ENCODE peak calls at places on chromosome 11, in four cellular contexts. One of them, this sample, is unnamed. For H3K4me1, the result is how much of the 10 kb centered on the place peaks cover.

GRCh38 chr11:120305286-120305685 is 19.8 kb upstream of the TLCD5 start:
- DNase-seq in heart right ventricle: no peak
- DNase-seq in mucosa of descending colon: peak
- DNase-seq in CD8-positive, alpha-beta memory T cell: no peak
- DNase-seq in this sample: peak

GRCh38 chr11:16001044-16001568 is 355.2 kb downstream of the SOX6 start:
- DNase-seq in mucosa of descending colon: no peak
- DNase-seq in heart right ventricle: no peak
- DNase-seq in CD8-positive, alpha-beta memory T cell: no peak
- DNase-seq in this sample: no peak

GRCh38 chr11:99410636-99411035 is 389.9 kb downstream of the CNTN5 start:
- DNase-seq in heart right ventricle: no peak
- DNase-seq in CD8-positive, alpha-beta memory T cell: no peak
- DNase-seq in mucosa of descending colon: no peak
- DNase-seq in this sample: no peak

GRCh38 chr11:76085321-76085720 is 121.0 kb downstream of the WNT11 start:
- DNase-seq in heart right ventricle: no peak
- DNase-seq in CD8-positive, alpha-beta memory T cell: no peak
- DNase-seq in mucosa of descending colon: no peak
- DNase-seq in this sample: no peak

GRCh38 chr11:101407324-101407723 is 176.5 kb downstream of the TRPC6 start:
- DNase-seq in mucosa of descending colon: no peak
- DNase-seq in CD8-positive, alpha-beta memory T cell: no peak
- DNase-seq in heart right ventricle: no peak
- DNase-seq in this sample: no peak

GRCh38 chr11:43577566-43578264 is 102.8 kb upstream of the HSD17B12 start:
- DNase-seq in heart right ventricle: no peak
- DNase-seq in mucosa of descending colon: no peak
- DNase-seq in CD8-positive, alpha-beta memory T cell: no peak
- DNase-seq in this sample: no peak

GRCh38 chr11:25899761-25900160 is 432.2 kb upstream of the ANO3 start:
- DNase-seq in mucosa of descending colon: no peak
- DNase-seq in CD8-positive, alpha-beta memory T cell: no peak
- DNase-seq in heart right ventricle: no peak
- DNase-seq in this sample: no peak

GRCh38 chr11:105202844-105203548 is 63.4 kb upstream of the CARD18 start:
- DNase-seq in mucosa of descending colon: peak
- DNase-seq in CD8-positive, alpha-beta memory T cell: no peak
- DNase-seq in heart right ventricle: no peak
- DNase-seq in this sample: peak

GRCh38 chr11:6650980-6651379 is 4.6 kb downstream of the DCHS1 start:
- DNase-seq in heart right ventricle: no peak
- DNase-seq in CD8-positive, alpha-beta memory T cell: no peak
- DNase-seq in mucosa of descending colon: no peak
- DNase-seq in this sample: no peak

GRCh38 chr11:44946268-44946667 is 4.4 kb downstream of the TP53I11 start:
- DNase-seq in mucosa of descending colon: no peak
- DNase-seq in CD8-positive, alpha-beta memory T cell: no peak
- DNase-seq in heart right ventricle: peak
- DNase-seq in this sample: peak

GRCh38 chr11:72613977-72614376 is 60.2 kb downstream of the PDE2A start:
- DNase-seq in heart right ventricle: peak
- DNase-seq in mucosa of descending colon: peak
- DNase-seq in CD8-positive, alpha-beta memory T cell: no peak
- DNase-seq in this sample: peak

GRCh38 chr11:64250875-64251721 is at the start of gene PLCB3:
- DNase-seq in mucosa of descending colon: peak
- DNase-seq in heart right ventricle: peak
- DNase-seq in CD8-positive, alpha-beta memory T cell: peak
- DNase-seq in this sample: no peak

GRCh38 chr11:83007477-83007876 is 64.2 kb downstream of the RAB30 start:
- DNase-seq in CD8-positive, alpha-beta memory T cell: no peak
- DNase-seq in heart right ventricle: no peak
- DNase-seq in mucosa of descending colon: no peak
- DNase-seq in this sample: no peak

GRCh38 chr11:76849376-76849775 is 11.3 kb upstream of the ACER3 start:
- DNase-seq in CD8-positive, alpha-beta memory T cell: no peak
- DNase-seq in heart right ventricle: no peak
- DNase-seq in mucosa of descending colon: no peak
- DNase-seq in this sample: no peak

GRCh38 chr11:63248966-63249365 is 5.6 kb upstream of the SLC22A25 start:
- DNase-seq in heart right ventricle: no peak
- DNase-seq in CD8-positive, alpha-beta memory T cell: no peak
- DNase-seq in mucosa of descending colon: no peak
- DNase-seq in this sample: no peak

GRCh38 chr11:33701302-33701701 is 676 bp upstream of the C11orf91 start:
- DNase-seq in CD8-positive, alpha-beta memory T cell: no peak
- DNase-seq in mucosa of descending colon: no peak
- DNase-seq in heart right ventricle: no peak
- DNase-seq in this sample: no peak

GRCh38 chr11:126355926-126356897 is 726 bp downstream of the ST3GAL4 start:
- DNase-seq in heart right ventricle: peak
- DNase-seq in mucosa of descending colon: no peak
- DNase-seq in CD8-positive, alpha-beta memory T cell: no peak
- DNase-seq in this sample: peak

GRCh38 chr11:8167796-8168195 is 1.0 kb downstream of the RIC3 start:
- DNase-seq in mucosa of descending colon: no peak
- DNase-seq in heart right ventricle: no peak
- DNase-seq in CD8-positive, alpha-beta memory T cell: no peak
- DNase-seq in this sample: no peak

GRCh38 chr11:66859686-66860448 is 3.0 kb downstream of the LRFN4 start:
- DNase-seq in mucosa of descending colon: no peak
- DNase-seq in CD8-positive, alpha-beta memory T cell: no peak
- DNase-seq in heart right ventricle: no peak
- DNase-seq in this sample: no peak

GRCh38 chr11:69644962-69645675 is 4.2 kb downstream of the CCND1 start:
- DNase-seq in mucosa of descending colon: no peak
- DNase-seq in heart right ventricle: no peak
- DNase-seq in CD8-positive, alpha-beta memory T cell: no peak
- DNase-seq in this sample: no peak

GRCh38 chr11:66907751-66908173 is 50.4 kb downstream of the PC start:
- DNase-seq in mucosa of descending colon: no peak
- DNase-seq in heart right ventricle: no peak
- DNase-seq in CD8-positive, alpha-beta memory T cell: no peak
- DNase-seq in this sample: no peak

GRCh38 chr11:108035690-108036089 is 27.0 kb downstream of the CUL5 start:
- DNase-seq in CD8-positive, alpha-beta memory T cell: no peak
- DNase-seq in heart right ventricle: no peak
- DNase-seq in mucosa of descending colon: no peak
- DNase-seq in this sample: no peak

GRCh38 chr11:75339685-75340409 is 11.6 kb downstream of the ARRB1 start:
- DNase-seq in CD8-positive, alpha-beta memory T cell: no peak
- DNase-seq in heart right ventricle: peak
- DNase-seq in mucosa of descending colon: no peak
- DNase-seq in this sample: peak

GRCh38 chr11:9719949-9720646 is 56.2 kb downstream of the SWAP70 start:
- DNase-seq in heart right ventricle: no peak
- DNase-seq in CD8-positive, alpha-beta memory T cell: no peak
- DNase-seq in mucosa of descending colon: no peak
- DNase-seq in this sample: no peak

GRCh38 chr11:6568191-6568918 is 35.1 kb downstream of the RRP8 start:
- DNase-seq in mucosa of descending colon: peak
- DNase-seq in CD8-positive, alpha-beta memory T cell: no peak
- DNase-seq in heart right ventricle: no peak
- DNase-seq in this sample: no peak

GRCh38 chr11:48101044-48101733 is 115.4 kb upstream of the OR4B1 start:
- DNase-seq in heart right ventricle: no peak
- DNase-seq in mucosa of descending colon: no peak
- DNase-seq in CD8-positive, alpha-beta memory T cell: no peak
- DNase-seq in this sample: no peak

GRCh38 chr11:62665630-62666258 is 632 bp downstream of the CSKMT start:
- DNase-seq in heart right ventricle: peak
- DNase-seq in mucosa of descending colon: peak
- DNase-seq in CD8-positive, alpha-beta memory T cell: peak
- DNase-seq in this sample: peak

GRCh38 chr11:33195391-33196190 is 34.3 kb upstream of the CSTF3 start:
- DNase-seq in CD8-positive, alpha-beta memory T cell: no peak
- DNase-seq in mucosa of descending colon: no peak
- DNase-seq in heart right ventricle: no peak
- DNase-seq in this sample: no peak

GRCh38 chr11:74680703-74681531 is 50.3 kb downstream of the CHRDL2 start:
- DNase-seq in heart right ventricle: no peak
- DNase-seq in mucosa of descending colon: no peak
- DNase-seq in CD8-positive, alpha-beta memory T cell: no peak
- DNase-seq in this sample: no peak

GRCh38 chr11:9001736-9002135 is 2.1 kb downstream of the NRIP3 start:
- DNase-seq in mucosa of descending colon: no peak
- DNase-seq in heart right ventricle: no peak
- DNase-seq in CD8-positive, alpha-beta memory T cell: no peak
- DNase-seq in this sample: no peak

DNA sequence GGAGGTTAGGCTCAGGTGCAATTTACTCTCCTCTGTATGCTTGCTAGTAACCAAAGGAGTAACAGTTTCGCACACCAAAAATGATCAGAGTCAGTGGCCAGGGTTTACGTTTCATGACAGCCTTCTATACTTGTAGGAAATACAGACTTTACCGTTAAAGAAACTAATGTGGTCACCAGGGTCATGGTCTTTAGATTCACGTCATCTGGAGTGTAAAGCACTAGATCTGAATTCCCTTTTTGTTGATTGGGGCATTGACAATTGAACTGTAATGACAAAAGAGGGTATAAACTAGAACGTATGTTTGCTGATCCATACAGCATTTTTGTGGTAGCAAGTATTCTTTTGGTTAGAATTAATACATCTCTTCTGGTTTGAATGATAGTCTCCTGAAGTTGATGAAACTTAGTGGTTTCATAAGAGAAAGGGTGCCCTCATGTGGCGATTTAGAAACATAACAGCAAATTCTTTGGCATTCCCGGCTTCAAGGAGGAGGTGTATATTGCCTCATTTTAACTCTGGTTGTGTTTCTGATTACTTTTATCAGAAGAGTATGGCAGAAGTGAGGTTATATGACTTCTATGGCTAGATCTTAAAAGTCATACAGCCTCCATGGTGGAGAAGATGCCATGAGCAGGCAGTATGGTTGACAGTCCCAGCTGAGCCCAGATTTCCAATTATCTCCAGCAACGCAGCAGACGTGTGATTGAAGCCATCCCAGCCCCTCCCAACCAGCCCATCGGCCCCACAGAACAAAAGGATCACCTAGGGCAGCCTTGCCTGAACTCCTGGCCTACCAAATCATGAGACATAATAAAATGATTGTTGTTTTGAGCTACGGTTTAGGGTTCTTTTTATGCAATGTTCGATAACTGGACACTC is 35.1 kb downstream of the MMP7 start:
- DNase-seq in mucosa of descending colon: peak
- DNase-seq in CD8-positive, alpha-beta memory T cell: peak
- DNase-seq in heart right ventricle: no peak
- DNase-seq in this sample: peak
- H3K4me1 ChIP-seq in mucosa of descending colon: under half
- H3K4me1 ChIP-seq in CD8-positive, alpha-beta memory T cell: under half
- H3K4me1 ChIP-seq in heart right ventricle: under half
- H3K4me1 ChIP-seq in this sample: under half

GRCh38 chr11:114074546-114075342 is 15.2 kb downstream of the ZBTB16 start:
- DNase-seq in mucosa of descending colon: no peak
- DNase-seq in heart right ventricle: no peak
- DNase-seq in CD8-positive, alpha-beta memory T cell: no peak
- DNase-seq in this sample: no peak

GRCh38 chr11:114075343-114075610 is 15.8 kb downstream of the ZBTB16 start:
- DNase-seq in heart right ventricle: no peak
- DNase-seq in CD8-positive, alpha-beta memory T cell: no peak
- DNase-seq in mucosa of descending colon: no peak
- DNase-seq in this sample: no peak

GRCh38 chr11:114075891-114076441 is 16.5 kb downstream of the ZBTB16 start:
- DNase-seq in CD8-positive, alpha-beta memory T cell: peak
- DNase-seq in heart right ventricle: no peak
- DNase-seq in mucosa of descending colon: peak
- DNase-seq in this sample: no peak

GRCh38 chr11:114072978-114073377 is 13.5 kb downstream of the ZBTB16 start:
- DNase-seq in mucosa of descending colon: no peak
- DNase-seq in CD8-positive, alpha-beta memory T cell: no peak
- DNase-seq in heart right ventricle: no peak
- DNase-seq in this sample: no peak

DNA sequence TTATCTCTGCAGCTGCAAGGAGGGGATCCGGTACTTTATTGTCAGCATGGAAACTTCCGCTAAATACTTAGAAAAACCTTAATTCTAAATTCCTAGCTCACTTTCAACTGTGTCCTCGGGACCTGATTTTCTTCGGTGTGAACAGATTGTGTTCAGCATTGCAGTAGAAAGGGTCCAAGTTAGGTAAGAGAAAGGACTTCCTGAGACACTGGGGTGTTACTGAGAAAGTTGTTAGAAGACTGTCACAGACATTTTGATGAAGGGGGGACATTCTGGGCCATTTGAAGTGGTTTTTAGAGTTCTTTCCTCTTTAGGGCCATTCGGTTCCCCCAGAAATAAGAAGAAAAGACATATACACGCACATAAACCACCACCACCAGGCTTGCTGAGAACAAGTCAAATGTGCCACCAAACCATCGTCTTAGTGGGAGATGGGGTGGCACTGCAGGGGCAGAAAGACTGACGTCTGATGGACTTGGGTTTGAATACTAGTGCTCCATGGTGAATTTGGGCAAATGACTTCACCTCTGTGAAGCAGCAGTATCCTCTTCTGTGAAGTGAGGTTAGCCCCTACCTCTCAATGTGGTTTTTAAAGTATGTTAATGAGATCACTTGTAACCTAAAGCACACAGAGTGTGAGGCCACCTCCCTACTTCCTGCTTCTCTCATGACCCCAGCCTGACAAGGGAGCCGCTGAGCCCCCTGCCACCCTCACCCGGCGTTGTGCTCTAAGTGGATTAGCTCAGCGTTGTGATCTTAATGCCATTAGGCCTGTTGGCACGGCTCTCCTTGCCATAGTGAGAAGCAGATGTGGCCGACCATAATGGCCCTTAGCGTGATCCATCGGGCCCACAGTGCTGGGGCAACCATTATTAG is 14.2 kb downstream of the ZBTB16 start:
- DNase-seq in CD8-positive, alpha-beta memory T cell: peak
- DNase-seq in mucosa of descending colon: no peak
- DNase-seq in heart right ventricle: no peak
- DNase-seq in this sample: no peak
- H3K4me1 ChIP-seq in CD8-positive, alpha-beta memory T cell: under half
- H3K4me1 ChIP-seq in mucosa of descending colon: under half
- H3K4me1 ChIP-seq in heart right ventricle: under half
- H3K4me1 ChIP-seq in this sample: under half

GRCh38 chr11:121367434-121367833 is 74.9 kb downstream of the SC5D start:
- DNase-seq in CD8-positive, alpha-beta memory T cell: peak
- DNase-seq in mucosa of descending colon: peak
- DNase-seq in heart right ventricle: no peak
- DNase-seq in this sample: no peak
- H3K4me1 ChIP-seq in CD8-positive, alpha-beta memory T cell: under half
- H3K4me1 ChIP-seq in mucosa of descending colon: under half
- H3K4me1 ChIP-seq in heart right ventricle: under half
- H3K4me1 ChIP-seq in this sample: under half

GRCh38 chr11:110093407-110094297 is 460 bp downstream of the ZC3H12C start:
- DNase-seq in mucosa of descending colon: peak
- DNase-seq in heart right ventricle: peak
- DNase-seq in CD8-positive, alpha-beta memory T cell: no peak
- DNase-seq in this sample: peak

GRCh38 chr11:110094298-110095073 is 1.3 kb downstream of the ZC3H12C start:
- DNase-seq in mucosa of descending colon: no peak
- DNase-seq in heart right ventricle: no peak
- DNase-seq in CD8-positive, alpha-beta memory T cell: no peak
- DNase-seq in this sample: no peak

GRCh38 chr11:110096369-110096976 is 3.3 kb downstream of the ZC3H12C start:
- DNase-seq in heart right ventricle: no peak
- DNase-seq in mucosa of descending colon: no peak
- DNase-seq in CD8-positive, alpha-beta memory T cell: no peak
- DNase-seq in this sample: no peak

GRCh38 chr11:110097459-110098012 is 4.3 kb downstream of the ZC3H12C start:
- DNase-seq in heart right ventricle: no peak
- DNase-seq in mucosa of descending colon: no peak
- DNase-seq in CD8-positive, alpha-beta memory T cell: no peak
- DNase-seq in this sample: no peak

GRCh38 chr11:110095554-110095953 is 2.4 kb downstream of the ZC3H12C start:
- DNase-seq in CD8-positive, alpha-beta memory T cell: no peak
- DNase-seq in mucosa of descending colon: no peak
- DNase-seq in heart right ventricle: no peak
- DNase-seq in this sample: no peak
- H3K4me1 ChIP-seq in CD8-positive, alpha-beta memory T cell: under half
- H3K4me1 ChIP-seq in mucosa of descending colon: under half
- H3K4me1 ChIP-seq in heart right ventricle: under half
- H3K4me1 ChIP-seq in this sample: under half